ENCODE peak calls at places on chromosomes 12 and 14, in nine cellular contexts. Y is HCT116; E is NCI-H2081; A is activated naive CD4-positive, alpha-beta T cell treated with anti-CD3 and anti-CD28 coated beads, Interleukin-2, amount 50 U/mL, for 72 hours; X is NCI-H2107; W is GM04504; C is kidney glomerular epithelial cell; D is stimulated activated CD8-positive, alpha-beta memory T cell treated with anti-CD3 and anti-CD28 coated beads, Interleukin-4, amount 100 ng/mL, for 1 hour; O is cardiac muscle cell. J is an unnamed sample.

GRCh38 chr14:51604078-51604477 is 47.6 kb upstream of the FRMD6 start:
- DNase-seq in Y (no peak), E (no peak), A (no peak), X (no peak), W (peak), C (no peak), D (no peak), O (no peak), J (no peak)

GRCh38 chr14:58663494-58664111 is 25.8 kb downstream of the DACT1 start:
- DNase-seq in Y (no peak), E (peak), A (no peak), X (no peak), W (peak), C (peak), D (no peak), O (peak), J (peak)

GRCh38 chr12:50988051-50988450 is 35.7 kb downstream of the HIGD1C start:
- DNase-seq in Y (no peak), E (no peak), A (no peak), X (no peak), W (no peak), C (no peak), D (no peak), O (no peak), J (no peak)

GRCh38 chr12:93336344-93336743 is 41.4 kb upstream of the NUDT4 start:
- DNase-seq in Y (no peak), E (no peak), A (no peak), X (no peak), W (no peak), C (peak), D (no peak), O (peak), J (no peak)

GRCh38 chr12:109640961-109641360 is 67.4 kb downstream of the MVK start:
- DNase-seq in Y (no peak), E (no peak), A (no peak), X (no peak), W (no peak), C (no peak), D (no peak), O (no peak), J (no peak)

GRCh38 chr12:115870021-115870420 is 407.5 kb downstream of the MED13L start:
- DNase-seq in Y (no peak), E (no peak), A (no peak), X (no peak), W (no peak), C (no peak), D (no peak), O (peak), J (no peak)

GRCh38 chr14:25537846-25538455 is 488.0 kb upstream of the STXBP6 start:
- DNase-seq in Y (no peak), E (peak), A (peak), X (peak), W (no peak), C (no peak), D (no peak), O (peak), J (no peak)

GRCh38 chr14:24982472-24983155 is 67.3 kb downstream of the STXBP6 start:
- DNase-seq in Y (no peak), E (no peak), A (no peak), X (no peak), W (no peak), C (peak), D (no peak), O (no peak), J (no peak)

GRCh38 chr14:42420071-42420470 is 813.4 kb downstream of the LRFN5 start:
- DNase-seq in Y (no peak), E (no peak), A (no peak), X (no peak), W (no peak), C (no peak), D (no peak), O (no peak), J (no peak)

GRCh38 chr12:96195845-96196451 is 1.8 kb downstream of the ELK3 start:
- DNase-seq in Y (no peak), E (no peak), A (peak), X (no peak), W (no peak), C (peak), D (no peak), O (peak), J (peak)

GRCh38 chr12:75834591-75834990 is 197.0 kb downstream of the PHLDA1 start:
- DNase-seq in Y (no peak), E (no peak), A (no peak), X (no peak), W (no peak), C (peak), D (no peak), O (no peak), J (no peak)

GRCh38 chr14:104394606-104394910 is 185.0 kb upstream of the C14orf180 start:
- DNase-seq in Y (no peak), E (no peak), A (no peak), X (no peak), W (no peak), C (no peak), D (no peak), O (no peak), J (no peak)

GRCh38 chr12:50220357-50221061 is 53.3 kb upstream of the CERS5 start:
- DNase-seq in Y (no peak), E (no peak), A (peak), X (no peak), W (no peak), C (no peak), D (no peak), O (no peak), J (no peak)

GRCh38 chr12:27861428-27862167 is 81.6 kb upstream of the MANSC4 start:
- DNase-seq in Y (no peak), E (no peak), A (peak), X (no peak), W (no peak), C (no peak), D (no peak), O (no peak), J (no peak)

GRCh38 chr12:132508860-132509732 is 19.1 kb downstream of the FBRSL1 start:
- DNase-seq in Y (no peak), E (no peak), A (no peak), X (no peak), W (no peak), C (no peak), D (no peak), O (no peak), J (no peak)

GRCh38 chr14:100819829-100820475 is 6.0 kb upstream of the MEG3 start:
- DNase-seq in Y (no peak), E (no peak), A (no peak), X (no peak), W (no peak), C (no peak), D (no peak), O (no peak), J (no peak)